ENCODE peak calls at places on chromosomes 3 and 15, in four cellular contexts. E is HCT116, J is ovary, I is IMR-90. A is an unnamed sample.

GRCh38 chr3:147620906-147621305 is 211.7 kb downstream of the ZIC1 start:
- DNase-seq in J (no peak), E (no peak), I (no peak), A (no peak)

GRCh38 chr3:186221733-186222378 is 113.0 kb upstream of the ETV5 start:
- DNase-seq in J (no peak), I (no peak), E (no peak), A (no peak)

GRCh38 chr3:170726976-170727661 is 141.2 kb upstream of the SLC7A14 start:
- DNase-seq in I (peak; percentile 94), J (no peak), E (no peak), A (peak; percentile 19)

GRCh38 chr3:141104151-141104741 is 53.1 kb downstream of the SPSB4 start:
- DNase-seq in J (no peak), I (no peak), E (no peak), A (no peak)

GRCh38 chr15:79292011-79292410 is 9.5 kb downstream of the ANKRD34C start:
- DNase-seq in E (no peak), I (no peak), J (no peak), A (no peak)

GRCh38 chr3:127079211-127079610 is 96.3 kb downstream of the PLXNA1 start:
- DNase-seq in J (no peak), E (no peak), I (no peak), A (peak; percentile 77)

GRCh38 chr3:195773956-195774537 is 37.7 kb downstream of the MUC4 start:
- DNase-seq in E (no peak), I (no peak), J (no peak), A (no peak)

GRCh38 chr15:86384191-86384590 is 304.5 kb downstream of the AGBL1 start:
- DNase-seq in J (no peak), I (no peak), E (no peak), A (no peak)

GRCh38 chr3:131283862-131284261 is 97.7 kb upstream of the NUDT16 start:
- DNase-seq in E (no peak), I (no peak), J (peak; percentile 20), A (no peak)

GRCh38 chr15:100338247-100338646 is 3.5 kb downstream of the ADAMTS17 start:
- DNase-seq in E (no peak), J (no peak), I (no peak), A (no peak)

GRCh38 chr3:128084675-128085021 is 32.4 kb downstream of the SEC61A1 start:
- DNase-seq in I (no peak), J (no peak), E (no peak), A (no peak)

GRCh38 chr3:151460774-151461450 is at the start of gene IGSF10:
- DNase-seq in I (no peak), J (peak; percentile 55), E (no peak), A (no peak)

GRCh38 chr3:188900421-188900941 is 271.3 kb upstream of the TPRG1 start:
- DNase-seq in I (peak; percentile 84), E (peak; percentile 69), J (no peak), A (no peak)

GRCh38 chr15:88738796-88739195 is 64.4 kb upstream of the ACAN start:
- DNase-seq in E (no peak), I (peak; percentile 16), J (no peak), A (no peak)

GRCh38 chr3:149831321-149831720 is 18.3 kb downstream of the RNF13 start:
- DNase-seq in I (no peak), E (no peak), J (no peak), A (no peak)

DNA sequence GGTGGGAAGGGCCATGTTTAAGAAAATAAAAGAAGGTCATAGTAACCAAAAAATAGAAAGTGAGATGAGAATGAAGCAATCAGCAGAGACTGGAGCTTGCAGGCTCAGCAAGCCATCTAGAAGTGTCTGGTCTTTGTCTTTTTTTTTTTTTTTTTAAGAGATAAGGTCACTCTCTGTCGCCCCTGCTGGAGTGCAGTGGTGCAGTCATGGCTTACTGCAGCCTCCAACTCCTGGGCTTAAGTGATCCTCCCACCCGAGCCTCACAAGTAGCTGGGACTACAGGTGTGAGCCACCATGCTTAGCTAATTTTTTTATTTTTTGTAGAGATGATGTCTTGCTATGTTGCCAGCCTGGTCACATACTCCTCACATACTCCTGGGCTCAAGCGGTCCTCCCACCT is 36.2 kb downstream of the GXYLT2 start:
- DNase-seq in J (no peak), E (no peak), I (no peak), A (peak; percentile 21)
- TF ChIP-seq CTCF in J (no peak), E (no peak), I (no peak), A (peak; percentile 15)

DNA sequence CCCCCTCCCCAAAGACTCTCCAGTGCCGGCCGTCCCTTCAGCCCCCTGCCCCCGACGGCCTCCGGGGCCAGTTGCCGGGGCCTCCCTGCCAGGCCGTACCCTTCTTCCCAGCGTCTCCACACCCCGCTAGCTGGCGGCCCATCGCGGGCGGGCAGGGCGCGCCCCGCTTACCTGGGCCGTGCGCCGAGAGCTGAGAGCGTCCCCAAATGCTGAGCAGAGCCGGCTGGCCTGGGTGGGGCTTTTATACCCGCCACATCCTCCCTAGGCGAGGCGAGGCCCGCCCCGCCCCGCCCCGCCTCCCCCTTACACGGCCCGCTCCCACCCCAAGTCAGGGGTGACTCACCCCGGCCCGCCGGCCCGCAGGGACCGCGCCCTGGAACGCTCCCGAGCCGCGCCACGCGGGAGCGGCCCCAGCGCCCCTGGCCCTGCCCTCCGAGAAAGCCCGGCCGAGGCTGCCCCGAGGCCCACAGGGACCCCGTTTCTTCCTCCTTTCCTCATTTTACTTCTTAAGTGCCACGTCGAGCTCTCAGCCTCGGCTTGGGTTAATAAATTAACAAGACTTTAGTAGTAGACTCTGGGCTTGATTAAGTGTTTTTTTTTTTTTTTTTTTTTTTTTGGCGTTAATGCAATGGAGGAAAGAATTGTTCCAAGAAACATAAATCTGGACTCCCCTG is at the start of gene ANXA2:
- DNase-seq in E (peak; percentile 70), I (peak; percentile 84), J (peak; percentile 86), A (peak; percentile 93)
- TF ChIP-seq POLR2A in E (peak; percentile 53), I (peak; percentile 95), J (peak; percentile 71), A (peak; percentile 74)

GRCh38 chr15:30992465-30992864 is 1.0 kb upstream of the MTMR10 start:
- DNase-seq in J (no peak), I (no peak), E (no peak), A (peak; percentile 17)
- H3K4me3 ChIP-seq in J (no peak overlapping the region), I (no peak overlapping the region), E (peak overlapping the region; percentile 93), A (peak overlapping the region; percentile 65)

GRCh38 chr15:67017318-67017717 is 48.1 kb upstream of the SMAD3 start:
- DNase-seq in I (no peak), E (no peak), J (no peak), A (peak; percentile 29)
- TF ChIP-seq CTCF in I (no peak), E (no peak), J (no peak), A (no peak)

GRCh38 chr15:77942611-77943211 is 134.8 kb downstream of the TBC1D2B start:
- DNase-seq in E (no peak), I (no peak), J (no peak), A (no peak)

GRCh38 chr15:77940548-77940947 is 137.0 kb downstream of the TBC1D2B start:
- DNase-seq in I (no peak), E (no peak), J (no peak), A (no peak)

GRCh38 chr15:77939851-77940250 is 137.7 kb downstream of the TBC1D2B start:
- DNase-seq in E (no peak), J (no peak), I (no peak), A (no peak)

GRCh38 chr15:77944002-77944867 is 133.3 kb downstream of the TBC1D2B start:
- DNase-seq in E (peak; percentile 13), I (peak; percentile 56), J (peak; percentile 82), A (peak; percentile 95)
- TF ChIP-seq POLR2A in E (no peak), I (no peak), J (no peak), A (peak; percentile 85)

GRCh38 chr3:177446160-177446559 is 248.9 kb upstream of the TBL1XR1 start:
- DNase-seq in J (no peak), E (no peak), I (no peak), A (no peak)
- H3K4me3 ChIP-seq in J (no peak overlapping the region), E (no peak overlapping the region), I (no peak overlapping the region), A (no peak overlapping the region)

GRCh38 chr3:13419356-13420050 is 619 bp downstream of the NUP210 start:
- DNase-seq in E (no peak), I (no peak), J (no peak), A (peak; percentile 62)

GRCh38 chr3:13416002-13416793 is 3.9 kb downstream of the NUP210 start:
- DNase-seq in E (no peak), I (no peak), J (no peak), A (peak; percentile 38)

GRCh38 chr3:13424111-13424844 is 4.2 kb upstream of the NUP210 start:
- DNase-seq in E (no peak), J (no peak), I (no peak), A (no peak)

GRCh38 chr3:13420817-13421755 is 964 bp upstream of the NUP210 start:
- DNase-seq in E (no peak), J (no peak), I (no peak), A (peak; percentile 50)

DNA sequence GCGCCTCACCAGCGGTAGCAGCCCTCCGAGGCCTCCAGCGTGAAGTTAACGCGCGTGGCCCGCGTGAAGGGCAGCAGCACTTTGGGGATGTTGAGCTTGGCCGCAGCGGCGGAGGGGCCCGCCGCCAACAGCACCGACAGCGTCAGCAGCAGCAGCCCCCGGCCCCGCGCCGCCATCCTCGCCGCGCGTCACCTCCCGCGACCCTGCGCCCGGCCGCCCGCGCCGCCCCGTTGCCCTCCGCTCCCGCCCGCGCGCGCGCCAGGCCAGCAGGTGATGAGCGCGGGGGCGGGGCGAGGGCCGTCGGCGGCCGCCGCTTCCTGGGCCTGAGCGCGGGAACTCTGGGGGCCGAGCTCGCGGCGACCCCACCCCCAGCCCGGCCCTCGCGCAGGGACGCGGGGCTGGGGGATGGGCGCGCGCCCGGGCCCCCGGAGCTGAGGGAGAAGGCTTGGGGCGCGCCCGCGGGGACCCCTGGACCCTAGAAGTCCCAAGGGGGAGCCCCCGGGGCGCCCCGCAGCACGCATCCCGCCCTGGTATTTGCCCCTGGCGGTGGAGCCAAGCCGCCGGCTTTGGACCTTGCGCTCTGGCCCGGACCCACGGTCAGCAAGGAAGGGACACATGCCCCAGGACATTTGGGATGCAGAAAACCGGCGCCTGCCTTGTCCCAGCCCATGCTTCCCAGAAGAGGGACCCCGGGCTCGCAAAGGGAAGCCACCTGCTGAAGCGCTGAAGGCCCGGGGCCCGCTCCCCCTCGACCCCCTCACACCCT is at the start of gene NUP210:
- DNase-seq in E (no peak), J (no peak), I (no peak), A (peak; percentile 79)
- TF ChIP-seq CTCF in E (no peak), J (no peak), I (no peak), A (no peak)

A was measured in NB4.